ENCODE peak calls at places on chromosomes 11 and 22, in seven cellular contexts. One of them, this sample, is unnamed.

GRCh38 chr11:128720522-128720985 is 26.7 kb downstream of the FLI1 start:
- DNase-seq in K562: no peak
- DNase-seq in HL-60: no peak
- DNase-seq in HCT116: no peak
- DNase-seq in Panc1: no peak
- DNase-seq in A549: no peak
- DNase-seq in HepG2: no peak
- DNase-seq in this sample: peak; percentile 48

GRCh38 chr11:129992161-129992944 is 10.3 kb downstream of the PRDM10 start:
- DNase-seq in K562: peak; percentile 57
- DNase-seq in HL-60: peak; percentile 85
- DNase-seq in HCT116: peak; percentile 48
- DNase-seq in Panc1: no peak
- DNase-seq in A549: peak; percentile 15
- DNase-seq in HepG2: peak; percentile 82
- DNase-seq in this sample: peak; percentile 93

GRCh38 chr11:10032991-10033390 is 261.0 kb downstream of the SBF2 start:
- DNase-seq in K562: no peak
- DNase-seq in HL-60: no peak
- DNase-seq in HCT116: no peak
- DNase-seq in Panc1: no peak
- DNase-seq in A549: no peak
- DNase-seq in HepG2: no peak
- DNase-seq in this sample: no peak

GRCh38 chr22:40487663-40488249 is 117.4 kb downstream of the SGSM3 start:
- DNase-seq in K562: peak; percentile 20
- DNase-seq in HL-60: no peak
- DNase-seq in HCT116: no peak
- DNase-seq in Panc1: no peak
- DNase-seq in A549: peak; percentile 28
- DNase-seq in HepG2: peak; percentile 17
- DNase-seq in this sample: peak; percentile 60

GRCh38 chr11:71504526-71504925 is 22.5 kb upstream of the KRTAP5-7 start:
- DNase-seq in K562: no peak
- DNase-seq in HL-60: no peak
- DNase-seq in HCT116: no peak
- DNase-seq in Panc1: no peak
- DNase-seq in A549: no peak
- DNase-seq in HepG2: no peak
- DNase-seq in this sample: no peak

GRCh38 chr22:41951898-41952474 is at the start of gene SMIM45:
- DNase-seq in K562: no peak
- DNase-seq in HL-60: no peak
- DNase-seq in HCT116: no peak
- DNase-seq in Panc1: no peak
- DNase-seq in A549: no peak
- DNase-seq in HepG2: no peak
- DNase-seq in this sample: peak; percentile 87

GRCh38 chr11:87917111-87917510 is 258.1 kb downstream of the RAB38 start:
- DNase-seq in K562: no peak
- DNase-seq in HL-60: no peak
- DNase-seq in HCT116: no peak
- DNase-seq in Panc1: no peak
- DNase-seq in A549: no peak
- DNase-seq in HepG2: no peak
- DNase-seq in this sample: no peak

GRCh38 chr11:28009383-28009782 is 98.6 kb downstream of the KIF18A start:
- DNase-seq in K562: no peak
- DNase-seq in HL-60: no peak
- DNase-seq in HCT116: no peak
- DNase-seq in Panc1: no peak
- DNase-seq in A549: no peak
- DNase-seq in HepG2: no peak
- DNase-seq in this sample: no peak

GRCh38 chr22:31651667-31652066 is 10.3 kb downstream of the PISD start:
- DNase-seq in K562: no peak
- DNase-seq in HL-60: no peak
- DNase-seq in HCT116: no peak
- DNase-seq in Panc1: no peak
- DNase-seq in A549: no peak
- DNase-seq in HepG2: no peak
- DNase-seq in this sample: no peak

GRCh38 chr22:31652129-31652528 is 9.9 kb downstream of the PISD start:
- DNase-seq in K562: no peak
- DNase-seq in HL-60: no peak
- DNase-seq in HCT116: no peak
- DNase-seq in Panc1: no peak
- DNase-seq in A549: no peak
- DNase-seq in HepG2: no peak
- DNase-seq in this sample: no peak

GRCh38 chr22:31647921-31648320 is 14.1 kb downstream of the PISD start:
- DNase-seq in K562: no peak
- DNase-seq in HL-60: no peak
- DNase-seq in HCT116: no peak
- DNase-seq in Panc1: no peak
- DNase-seq in A549: no peak
- DNase-seq in HepG2: no peak
- DNase-seq in this sample: no peak

GRCh38 chr22:31652911-31653684 is 8.9 kb downstream of the PISD start:
- DNase-seq in K562: no peak
- DNase-seq in HL-60: no peak
- DNase-seq in HCT116: no peak
- DNase-seq in Panc1: no peak
- DNase-seq in A549: no peak
- DNase-seq in HepG2: peak; percentile 22
- DNase-seq in this sample: no peak

DNA sequence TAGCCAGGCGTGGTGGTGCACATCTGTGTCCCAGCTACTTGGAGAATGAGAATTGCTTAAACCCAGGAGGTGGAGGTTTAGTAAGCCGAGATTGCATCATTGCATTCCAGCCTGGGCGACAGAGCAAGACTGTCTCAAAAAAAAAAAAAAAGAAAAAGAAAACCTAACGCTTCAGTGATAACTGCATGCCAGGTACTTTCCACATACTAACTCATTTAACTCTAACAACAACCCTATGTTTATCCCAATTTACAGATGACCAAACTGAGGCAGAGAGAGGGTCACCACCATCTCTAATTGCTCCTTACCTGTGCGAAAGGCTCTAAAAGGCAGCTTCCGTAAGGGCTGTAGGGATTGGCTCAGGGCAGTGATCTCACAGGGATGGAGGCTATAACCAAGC is 11.6 kb downstream of the PISD start:
- DNase-seq in K562: no peak
- DNase-seq in HL-60: no peak
- DNase-seq in HCT116: no peak
- DNase-seq in Panc1: no peak
- DNase-seq in A549: no peak
- DNase-seq in HepG2: no peak
- DNase-seq in this sample: peak; percentile 23
- TF ChIP-seq REST in K562: no peak
- TF ChIP-seq REST in HL-60: no peak
- TF ChIP-seq REST in HCT116: no peak
- TF ChIP-seq REST in Panc1: no peak
- TF ChIP-seq REST in A549: no peak
- TF ChIP-seq REST in HepG2: no peak
- TF ChIP-seq REST in this sample: no peak

DNA sequence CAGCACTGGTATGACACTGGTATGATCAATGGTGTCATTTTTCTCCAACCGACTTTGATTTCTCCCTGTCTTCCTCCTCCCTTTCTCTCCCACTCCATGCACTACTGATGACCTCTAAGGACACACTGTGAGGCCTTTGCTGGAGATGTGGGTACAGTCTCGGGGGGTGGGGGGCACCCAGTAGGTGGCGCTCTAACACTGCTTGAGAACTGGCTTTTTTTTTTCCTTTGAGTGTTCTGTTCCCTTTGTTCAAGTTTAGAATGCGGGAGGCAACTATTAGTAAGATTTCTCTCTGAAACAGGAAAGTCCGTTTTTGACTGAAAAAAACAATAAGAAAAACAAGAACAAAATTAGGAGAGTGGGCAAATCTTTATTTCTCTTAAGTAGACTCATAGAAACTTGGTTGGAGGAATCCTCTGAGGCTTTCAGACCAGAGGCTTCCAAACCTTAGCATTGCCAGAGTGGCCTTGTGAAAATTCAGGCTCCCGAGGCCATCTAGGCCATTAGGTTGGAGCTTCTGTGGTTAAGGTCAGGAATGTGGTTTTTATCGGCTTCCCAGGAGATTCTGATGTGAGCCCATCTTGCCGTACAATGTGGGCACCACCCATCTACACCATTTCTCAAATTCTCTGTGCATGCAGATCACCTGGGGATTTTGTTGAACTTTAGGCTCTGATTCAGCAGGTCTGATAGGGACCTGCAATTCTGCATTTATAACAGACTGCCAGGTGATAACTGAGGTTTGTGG is 43.2 kb downstream of the PANX1 start:
- DNase-seq in K562: peak; percentile 84
- DNase-seq in HL-60: no peak
- DNase-seq in HCT116: peak; percentile 16
- DNase-seq in Panc1: peak; percentile 8
- DNase-seq in A549: peak; percentile 29
- DNase-seq in HepG2: peak; percentile 31
- DNase-seq in this sample: peak; percentile 88
- TF ChIP-seq REST in K562: no peak
- TF ChIP-seq REST in HL-60: no peak
- TF ChIP-seq REST in HCT116: no peak
- TF ChIP-seq REST in Panc1: no peak
- TF ChIP-seq REST in A549: no peak
- TF ChIP-seq REST in HepG2: no peak
- TF ChIP-seq REST in this sample: no peak

GRCh38 chr11:2802389-2803185 is 83.0 kb downstream of the CDKN1C start:
- DNase-seq in K562: no peak
- DNase-seq in HL-60: no peak
- DNase-seq in HCT116: no peak
- DNase-seq in Panc1: no peak
- DNase-seq in A549: no peak
- DNase-seq in HepG2: no peak
- DNase-seq in this sample: no peak
- TF ChIP-seq REST in K562: no peak
- TF ChIP-seq REST in HL-60: no peak
- TF ChIP-seq REST in HCT116: no peak
- TF ChIP-seq REST in Panc1: no peak
- TF ChIP-seq REST in A549: no peak
- TF ChIP-seq REST in HepG2: no peak
- TF ChIP-seq REST in this sample: no peak

DNA sequence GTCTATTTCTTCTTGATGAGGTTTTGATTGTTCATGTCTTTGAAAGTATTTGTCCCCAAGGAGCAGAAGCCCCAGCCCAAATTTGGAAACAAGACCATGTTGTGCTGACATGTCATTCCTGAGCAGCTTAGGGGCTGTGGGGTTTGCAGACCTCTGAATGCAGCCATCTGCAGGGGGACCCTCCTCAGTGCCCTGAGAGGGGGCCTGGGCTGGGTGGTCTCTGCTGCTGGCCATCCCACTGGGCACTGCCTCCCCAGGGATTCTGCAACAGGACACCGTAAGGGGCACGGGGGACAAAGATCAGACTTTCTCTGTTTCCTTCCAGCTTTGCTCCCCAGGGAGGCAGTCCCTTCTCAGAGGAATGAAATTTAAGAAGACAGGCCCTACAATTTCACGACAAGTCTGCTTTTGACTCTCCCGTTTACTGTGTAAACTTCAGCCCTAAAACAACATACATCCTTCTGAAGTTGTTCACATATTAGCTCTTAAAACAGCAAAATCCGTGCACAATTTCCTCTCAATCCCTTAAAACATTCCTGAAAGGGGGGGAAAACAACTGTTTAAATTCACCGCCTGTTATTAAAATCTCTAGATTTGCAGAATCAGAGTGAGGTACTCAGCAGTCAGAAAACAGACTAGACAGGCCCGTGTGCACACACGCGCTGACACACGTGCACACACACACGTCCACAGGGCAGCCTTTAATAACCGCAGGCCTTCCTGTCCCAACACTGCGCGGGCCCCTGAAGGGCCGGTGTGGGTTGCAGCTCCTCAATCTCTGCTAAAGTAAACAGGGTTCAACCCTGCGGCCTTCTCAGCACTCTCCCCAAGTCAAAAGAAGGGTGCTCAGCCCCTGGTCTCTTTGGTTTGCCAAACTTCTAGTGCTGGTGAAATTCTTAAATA is 109.8 kb downstream of the KCNQ1 start:
- DNase-seq in K562: no peak
- DNase-seq in HL-60: no peak
- DNase-seq in HCT116: no peak
- DNase-seq in Panc1: no peak
- DNase-seq in A549: no peak
- DNase-seq in HepG2: no peak
- DNase-seq in this sample: no peak
- TF ChIP-seq REST in K562: no peak
- TF ChIP-seq REST in HL-60: no peak
- TF ChIP-seq REST in HCT116: no peak
- TF ChIP-seq REST in Panc1: no peak
- TF ChIP-seq REST in A549: no peak
- TF ChIP-seq REST in HepG2: no peak
- TF ChIP-seq REST in this sample: no peak

GRCh38 chr11:65524010-65524746 is 705 bp upstream of the SCYL1 start:
- DNase-seq in K562: peak; percentile 45
- DNase-seq in HL-60: no peak
- DNase-seq in HCT116: no peak
- DNase-seq in Panc1: no peak
- DNase-seq in A549: no peak
- DNase-seq in HepG2: no peak
- DNase-seq in this sample: no peak

GRCh38 chr11:65525659-65526480 is 987 bp downstream of the SCYL1 start:
- DNase-seq in K562: peak; percentile 16
- DNase-seq in HL-60: no peak
- DNase-seq in HCT116: no peak
- DNase-seq in Panc1: no peak
- DNase-seq in A549: no peak
- DNase-seq in HepG2: no peak
- DNase-seq in this sample: no peak

GRCh38 chr11:65524747-65525658 is at the start of gene SCYL1:
- DNase-seq in K562: peak; percentile 96
- DNase-seq in HL-60: peak; percentile 70
- DNase-seq in HCT116: no peak
- DNase-seq in Panc1: no peak
- DNase-seq in A549: peak; percentile 53
- DNase-seq in HepG2: no peak
- DNase-seq in this sample: peak; percentile 79

GRCh38 chr11:65528819-65529350 is 4.0 kb downstream of the SCYL1 start:
- DNase-seq in K562: no peak
- DNase-seq in HL-60: no peak
- DNase-seq in HCT116: no peak
- DNase-seq in Panc1: no peak
- DNase-seq in A549: no peak
- DNase-seq in HepG2: no peak
- DNase-seq in this sample: no peak

GRCh38 chr11:65526744-65527143 is 1.9 kb downstream of the SCYL1 start:
- DNase-seq in K562: no peak
- DNase-seq in HL-60: no peak
- DNase-seq in HCT116: no peak
- DNase-seq in Panc1: no peak
- DNase-seq in A549: no peak
- DNase-seq in HepG2: no peak
- DNase-seq in this sample: no peak
- TF ChIP-seq REST in K562: no peak
- TF ChIP-seq REST in HL-60: no peak
- TF ChIP-seq REST in HCT116: no peak
- TF ChIP-seq REST in Panc1: no peak
- TF ChIP-seq REST in A549: no peak
- TF ChIP-seq REST in HepG2: no peak
- TF ChIP-seq REST in this sample: no peak

GRCh38 chr22:48405741-48406140 is 1421.9 kb downstream of the BRD1 start:
- DNase-seq in K562: no peak
- DNase-seq in HL-60: no peak
- DNase-seq in HCT116: no peak
- DNase-seq in Panc1: no peak
- DNase-seq in A549: peak; percentile 75
- DNase-seq in HepG2: no peak
- DNase-seq in this sample: no peak
- TF ChIP-seq REST in K562: no peak
- TF ChIP-seq REST in HL-60: no peak
- TF ChIP-seq REST in HCT116: no peak
- TF ChIP-seq REST in Panc1: no peak
- TF ChIP-seq REST in A549: no peak
- TF ChIP-seq REST in HepG2: no peak
- TF ChIP-seq REST in this sample: no peak

This sample was measured in GM23338.